ENCODE peak calls at places on chromosomes 4 and X, in six cellular contexts. S is cardiac fibroblast, T is H54, X is pancreas, Q is kidney tubule cell, C is brain microvascular endothelial cell. I is an unnamed sample.

GRCh38 chr4:24472514-24473308 is 111.6 kb downstream of the DHX15 start:
- DNase-seq in S (peak), T (peak), X (peak), Q (peak), C (peak), I (peak)

GRCh38 chr4:101020956-101021355 is 326.4 kb downstream of the PPP3CA start:
- DNase-seq in S (peak), T (no peak), X (no peak), Q (peak), C (peak), I (no peak)

GRCh38 chr4:184694412-184694956 is 39.4 kb downstream of the CENPU start:
- DNase-seq in S (no peak), T (no peak), X (no peak), Q (no peak), C (no peak), I (no peak)

GRCh38 chr4:56908206-56909082 is 744 bp downstream of the REST start:
- DNase-seq in S (peak), T (peak), X (peak), Q (peak), C (peak), I (no peak)

GRCh38 chr4:28744066-28744465 is 1883.4 kb downstream of the STIM2 start:
- DNase-seq in S (no peak), T (no peak), X (no peak), Q (no peak), C (no peak), I (no peak)

GRCh38 chrX:132710756-132711155 is 221.9 kb upstream of the MBNL3 start:
- DNase-seq in S (no peak), T (no peak), X (no peak), Q (peak), C (no peak), I (no peak)

GRCh38 chr4:40189997-40190396 is 6.8 kb upstream of the RHOH start:
- DNase-seq in S (no peak), T (no peak), X (no peak), Q (no peak), C (no peak), I (no peak)

GRCh38 chr4:7075962-7076693 is 8.3 kb upstream of the GRPEL1 start:
- DNase-seq in S (no peak), T (no peak), X (no peak), Q (no peak), C (no peak), I (no peak)

GRCh38 chr4:70747874-70748273 is 26.1 kb downstream of the RUFY3 start:
- DNase-seq in S (no peak), T (no peak), X (no peak), Q (no peak), C (peak), I (no peak)

GRCh38 chr4:39621582-39621981 is 17.1 kb downstream of the SMIM14 start:
- DNase-seq in S (peak), T (no peak), X (no peak), Q (peak), C (peak), I (no peak)

GRCh38 chr4:146134761-146135160 is 40.8 kb upstream of the LSM6 start:
- DNase-seq in S (peak), T (no peak), X (no peak), Q (peak), C (no peak), I (peak)

I was measured in DMS79.